ENCODE peak calls at places on chromosomes 4 and X, in seven cellular contexts. I is cardiac muscle cell, R is mesendoderm, B is Karpas-422, L is tibial nerve, O is SK-N-SH, Z is mammary epithelial cell. Y is an unnamed sample. For H3K27me3 and H3K4me1, the result is how much of the 10 kb centered on the place peaks cover.

GRCh38 chr4:153222790-153223417 is 18.7 kb downstream of the TRIM2 start:
- DNase-seq in L (peak), I (peak), R (peak), Z (peak), O (peak), B (no peak), Y (peak)

GRCh38 chr4:138727704-138728103 is 287.9 kb upstream of the NOCT start:
- DNase-seq in R (no peak), B (no peak), I (no peak), O (no peak), Z (no peak), L (no peak), Y (no peak)

GRCh38 chrX:120453985-120454384 is 15.1 kb downstream of the LAMP2 start:
- DNase-seq in B (no peak), R (no peak), I (no peak), Z (peak), O (no peak), L (no peak), Y (no peak)

GRCh38 chrX:68490644-68491043 is 8.2 kb upstream of the YIPF6 start:
- DNase-seq in O (peak), B (peak), I (peak), R (peak), L (no peak), Z (peak), Y (no peak)

GRCh38 chrX:150806827-150807226 is 91.6 kb downstream of the CD99L2 start:
- DNase-seq in R (no peak), L (no peak), I (no peak), O (no peak), Z (no peak), B (no peak), Y (no peak)

GRCh38 chr4:83219344-83219990 is 65.1 kb downstream of the COQ2 start:
- DNase-seq in B (peak), I (no peak), R (no peak), Z (peak), L (no peak), O (no peak), Y (peak)

GRCh38 chr4:118974758-118975157 is 86.1 kb downstream of the SYNPO2 start:
- DNase-seq in I (no peak), Z (peak), R (no peak), B (no peak), L (no peak), O (no peak), Y (no peak)

GRCh38 chrX:130770615-130771014 is 132.4 kb downstream of the ENOX2 start:
- DNase-seq in Z (peak), O (no peak), I (no peak), L (no peak), R (no peak), B (no peak), Y (no peak)

GRCh38 chr4:80125252-80126177 is 52.5 kb upstream of the ANTXR2 start:
- DNase-seq in L (peak), I (peak), B (peak), Z (peak), R (peak), O (no peak), Y (peak)

GRCh38 chr4:70473691-70474090 is 1.7 kb downstream of the MUC7 start:
- DNase-seq in O (no peak), B (no peak), R (no peak), Z (no peak), L (no peak), I (no peak), Y (peak)

GRCh38 chr4:90184560-90184959 is 57.4 kb downstream of the CCSER1 start:
- DNase-seq in B (peak), R (peak), I (no peak), Z (no peak), O (no peak), L (no peak), Y (no peak)

GRCh38 chr4:81490761-81491160 is 19.1 kb upstream of the RASGEF1B start:
- DNase-seq in O (no peak), L (no peak), B (no peak), I (no peak), R (no peak), Z (no peak), Y (no peak)

GRCh38 chr4:30840571-30840970 is 120.4 kb downstream of the PCDH7 start:
- DNase-seq in L (no peak), Z (no peak), I (no peak), B (no peak), O (no peak), R (no peak), Y (no peak)

GRCh38 chr4:182978152-182978827 is 61.1 kb upstream of the DCTD start:
- DNase-seq in O (no peak), I (no peak), Z (peak), R (peak), B (no peak), L (no peak), Y (peak)
- H3K27ac ChIP-seq in O (peak), I (no peak), Z (no peak), R (no peak), B (no peak), L (no peak), Y (peak)

GRCh38 chr4:8077181-8078108 is 81.2 kb downstream of the ABLIM2 start:
- DNase-seq in L (no peak), R (no peak), Z (no peak), B (no peak), O (no peak), I (no peak), Y (no peak)
- H3K27me3 ChIP-seq in L (under half), R (under half), Z (under half), B (under half), O (under half), I (under half), Y (half or more)

GRCh38 chr4:183658362-183659028 is 490 bp downstream of the RWDD4 start:
- DNase-seq in I (peak), B (peak), L (no peak), Z (peak), O (peak), R (peak), Y (no peak)
- H3K4me1 ChIP-seq in I (under half), B (under half), L (under half), Z (under half), O (under half), R (under half), Y (under half)

GRCh38 chr4:53474178-53474577 is 96.7 kb downstream of the FIP1L1 start:
- DNase-seq in R (no peak), L (no peak), I (no peak), Z (peak), B (no peak), O (no peak), Y (no peak)

GRCh38 chr4:53477038-53477565 is 99.7 kb downstream of the FIP1L1 start:
- DNase-seq in I (no peak), R (peak), Z (peak), L (no peak), B (no peak), O (no peak), Y (no peak)

GRCh38 chr4:53478671-53479456 is 101.4 kb downstream of the FIP1L1 start:
- DNase-seq in O (no peak), L (no peak), B (no peak), I (no peak), Z (peak), R (no peak), Y (peak)

GRCh38 chr4:53477666-53478065 is 100.2 kb downstream of the FIP1L1 start:
- DNase-seq in Z (no peak), R (no peak), I (no peak), L (no peak), O (no peak), B (no peak), Y (no peak)

DNA sequence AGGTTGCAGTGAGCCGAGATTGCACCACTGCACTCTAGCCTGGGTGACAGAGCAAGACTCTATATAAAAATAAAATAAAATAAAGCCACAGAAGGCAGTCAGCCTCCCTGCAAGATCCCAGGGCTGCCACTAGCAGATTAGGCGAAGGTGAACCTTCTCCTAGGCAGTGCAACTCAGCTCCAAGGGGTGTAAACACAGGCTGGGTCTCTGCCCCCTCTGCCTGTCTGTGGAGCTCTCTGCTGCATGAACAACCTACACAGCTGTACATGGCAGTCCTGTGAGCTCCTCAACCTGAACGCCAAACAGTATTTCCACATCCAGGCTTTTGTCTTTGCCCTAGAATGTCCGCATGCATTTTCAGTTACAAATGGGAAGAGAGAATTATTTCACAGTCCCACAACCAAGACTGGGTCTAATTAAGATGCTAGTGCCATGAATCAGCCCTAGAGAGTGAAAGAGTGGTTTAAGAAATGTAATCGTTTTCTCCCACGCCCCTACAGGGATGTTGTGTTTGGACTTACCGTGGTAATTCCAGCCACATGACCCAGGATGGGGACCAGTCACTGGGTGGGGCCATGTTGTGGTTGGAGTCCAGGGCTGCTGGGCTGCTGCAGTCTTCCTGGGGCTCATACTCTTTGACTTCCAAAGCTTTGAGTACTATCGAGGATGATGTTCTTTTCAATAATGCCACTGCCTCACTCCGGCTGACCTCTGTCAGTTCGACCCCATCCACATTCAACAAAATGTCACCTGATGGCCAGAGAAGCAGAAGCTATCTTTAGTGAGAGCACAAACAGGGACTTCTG is 99.0 kb downstream of the FIP1L1 start:
- DNase-seq in B (no peak), I (no peak), L (peak), O (no peak), R (peak), Z (peak), Y (peak)
- H3K27ac ChIP-seq in B (no peak), I (no peak), L (peak), O (peak), R (no peak), Z (peak), Y (peak)

GRCh38 chr4:16230308-16230707 is 4.0 kb upstream of the TAPT1 start:
- DNase-seq in I (no peak), Z (no peak), R (no peak), O (no peak), B (no peak), L (no peak), Y (no peak)
- H3K27me3 ChIP-seq in I (under half), Z (under half), R (under half), O (under half), B (under half), L (under half), Y (under half)